ENCODE peak calls at places on chromosomes 16 and 17, in nine cellular contexts. One of them, this sample, is unnamed.

GRCh38 chr16:49952386-49952785 is 72.6 kb upstream of the CNEP1R1 start:
- DNase-seq in thoracic aorta: no peak
- DNase-seq in neural progenitor cell: no peak
- DNase-seq in sigmoid colon: peak; percentile 2
- DNase-seq in naive thymus-derived CD4-positive, alpha-beta T cell: no peak
- DNase-seq in activated naive CD4-positive, alpha-beta T cell treated with anti-CD3 and anti-CD28 coated beads for 36 hours: no peak
- DNase-seq in CD8-positive, alpha-beta memory T cell: no peak
- DNase-seq in A549: no peak
- DNase-seq in activated T-cell treated with anti-CD3 and anti-CD28 coated beads, Interleukin-2, amount 50 U/mL, for 4 hours: no peak
- DNase-seq in this sample: no peak

GRCh38 chr17:29620271-29620670 is 2.4 kb downstream of the CORO6 start:
- DNase-seq in thoracic aorta: no peak
- DNase-seq in neural progenitor cell: no peak
- DNase-seq in sigmoid colon: peak; percentile 48
- DNase-seq in naive thymus-derived CD4-positive, alpha-beta T cell: no peak
- DNase-seq in activated naive CD4-positive, alpha-beta T cell treated with anti-CD3 and anti-CD28 coated beads for 36 hours: no peak
- DNase-seq in CD8-positive, alpha-beta memory T cell: no peak
- DNase-seq in A549: peak; percentile 55
- DNase-seq in activated T-cell treated with anti-CD3 and anti-CD28 coated beads, Interleukin-2, amount 50 U/mL, for 4 hours: no peak
- DNase-seq in this sample: no peak

GRCh38 chr17:77491921-77492445 is 351.2 kb downstream of the SEC14L1 start:
- DNase-seq in thoracic aorta: no peak
- DNase-seq in neural progenitor cell: no peak
- DNase-seq in sigmoid colon: peak; percentile 65
- DNase-seq in naive thymus-derived CD4-positive, alpha-beta T cell: no peak
- DNase-seq in activated naive CD4-positive, alpha-beta T cell treated with anti-CD3 and anti-CD28 coated beads for 36 hours: peak; percentile 40
- DNase-seq in CD8-positive, alpha-beta memory T cell: no peak
- DNase-seq in A549: no peak
- DNase-seq in activated T-cell treated with anti-CD3 and anti-CD28 coated beads, Interleukin-2, amount 50 U/mL, for 4 hours: no peak
- DNase-seq in this sample: peak; percentile 45

GRCh38 chr17:17205368-17206148 is 575 bp downstream of the PLD6 start:
- DNase-seq in thoracic aorta: no peak
- DNase-seq in neural progenitor cell: no peak
- DNase-seq in sigmoid colon: peak; percentile 85
- DNase-seq in naive thymus-derived CD4-positive, alpha-beta T cell: peak; percentile 38
- DNase-seq in activated naive CD4-positive, alpha-beta T cell treated with anti-CD3 and anti-CD28 coated beads for 36 hours: peak; percentile 82
- DNase-seq in CD8-positive, alpha-beta memory T cell: peak; percentile 46
- DNase-seq in A549: peak; percentile 76
- DNase-seq in activated T-cell treated with anti-CD3 and anti-CD28 coated beads, Interleukin-2, amount 50 U/mL, for 4 hours: peak; percentile 64
- DNase-seq in this sample: peak; percentile 42

GRCh38 chr17:63086483-63087185 is 120.6 kb downstream of the TANC2 start:
- DNase-seq in thoracic aorta: no peak
- DNase-seq in neural progenitor cell: no peak
- DNase-seq in sigmoid colon: no peak
- DNase-seq in naive thymus-derived CD4-positive, alpha-beta T cell: no peak
- DNase-seq in activated naive CD4-positive, alpha-beta T cell treated with anti-CD3 and anti-CD28 coated beads for 36 hours: no peak
- DNase-seq in CD8-positive, alpha-beta memory T cell: no peak
- DNase-seq in A549: no peak
- DNase-seq in activated T-cell treated with anti-CD3 and anti-CD28 coated beads, Interleukin-2, amount 50 U/mL, for 4 hours: no peak
- DNase-seq in this sample: no peak

GRCh38 chr16:85557976-85558589 is 55.0 kb upstream of the GSE1 start:
- DNase-seq in thoracic aorta: no peak
- DNase-seq in neural progenitor cell: no peak
- DNase-seq in sigmoid colon: no peak
- DNase-seq in naive thymus-derived CD4-positive, alpha-beta T cell: no peak
- DNase-seq in activated naive CD4-positive, alpha-beta T cell treated with anti-CD3 and anti-CD28 coated beads for 36 hours: peak; percentile 23
- DNase-seq in CD8-positive, alpha-beta memory T cell: no peak
- DNase-seq in A549: no peak
- DNase-seq in activated T-cell treated with anti-CD3 and anti-CD28 coated beads, Interleukin-2, amount 50 U/mL, for 4 hours: no peak
- DNase-seq in this sample: no peak

GRCh38 chr16:57299009-57299718 is 14.7 kb upstream of the PLLP start:
- DNase-seq in thoracic aorta: peak; percentile 62
- DNase-seq in neural progenitor cell: no peak
- DNase-seq in sigmoid colon: peak; percentile 40
- DNase-seq in naive thymus-derived CD4-positive, alpha-beta T cell: no peak
- DNase-seq in activated naive CD4-positive, alpha-beta T cell treated with anti-CD3 and anti-CD28 coated beads for 36 hours: peak; percentile 26
- DNase-seq in CD8-positive, alpha-beta memory T cell: peak; percentile 30
- DNase-seq in A549: peak; percentile 80
- DNase-seq in activated T-cell treated with anti-CD3 and anti-CD28 coated beads, Interleukin-2, amount 50 U/mL, for 4 hours: peak; percentile 16
- DNase-seq in this sample: no peak

GRCh38 chr17:3894927-3895343 is 2.1 kb upstream of the CAMKK1 start:
- DNase-seq in thoracic aorta: no peak
- DNase-seq in neural progenitor cell: no peak
- DNase-seq in sigmoid colon: no peak
- DNase-seq in naive thymus-derived CD4-positive, alpha-beta T cell: no peak
- DNase-seq in activated naive CD4-positive, alpha-beta T cell treated with anti-CD3 and anti-CD28 coated beads for 36 hours: no peak
- DNase-seq in CD8-positive, alpha-beta memory T cell: no peak
- DNase-seq in A549: no peak
- DNase-seq in activated T-cell treated with anti-CD3 and anti-CD28 coated beads, Interleukin-2, amount 50 U/mL, for 4 hours: no peak
- DNase-seq in this sample: no peak

GRCh38 chr16:1494129-1494640 is 1.0 kb downstream of the TELO2 start:
- DNase-seq in thoracic aorta: no peak
- DNase-seq in neural progenitor cell: peak; percentile 48
- DNase-seq in sigmoid colon: peak; percentile 81
- DNase-seq in naive thymus-derived CD4-positive, alpha-beta T cell: no peak
- DNase-seq in activated naive CD4-positive, alpha-beta T cell treated with anti-CD3 and anti-CD28 coated beads for 36 hours: no peak
- DNase-seq in CD8-positive, alpha-beta memory T cell: no peak
- DNase-seq in A549: peak; percentile 69
- DNase-seq in activated T-cell treated with anti-CD3 and anti-CD28 coated beads, Interleukin-2, amount 50 U/mL, for 4 hours: no peak
- DNase-seq in this sample: no peak

This sample was measured in activated B cell treated with CpG ODN at 0.5 μM for 24 hours.